ENCODE peak calls at places on chromosomes 5 and 9, in seven cellular contexts. L is activated CD4-positive, alpha-beta memory T cell treated with anti-CD3 and anti-CD28 coated beads, Interleukin-2, amount 10 ng/mL, durations not matched to agents 7 days and 5 days; Y is iris pigment epithelial cell; Z is mesothelial cell of epicardium; H is smooth muscle cell of the brain vasculature; V is NCI-H1092 treated with DMSO at 0.1 percent for 48 hours; I is fibroblast of pulmonary artery. B is an unnamed sample.
A peak's percentile ranks its signal among the peaks of the same experiment; 100 is the strongest.

GRCh38 chr9:5357431-5358105 is 17.9 kb upstream of the RLN1 start:
- DNase-seq in L (no peak), Y (no peak), Z (no peak), H (no peak), V (no peak), I (no peak), B (no peak)

GRCh38 chr5:146832985-146833732 is 45.4 kb downstream of the PPP2R2B start:
- DNase-seq in L (no peak), Y (no peak), Z (no peak), H (no peak), V (no peak), I (no peak), B (no peak)

GRCh38 chr9:119283118-119283794 is 86.0 kb downstream of the BRINP1 start:
- DNase-seq in L (no peak), Y (peak; percentile 41), Z (no peak), H (no peak), V (no peak), I (no peak), B (peak; percentile 90)

GRCh38 chr9:841371-842209 is at the start of gene DMRT1:
- DNase-seq in L (no peak), Y (no peak), Z (no peak), H (no peak), V (no peak), I (no peak), B (no peak)

GRCh38 chr5:155556222-155556621 is 542.7 kb downstream of the KIF4B start:
- DNase-seq in L (no peak), Y (no peak), Z (no peak), H (no peak), V (no peak), I (no peak), B (no peak)

GRCh38 chr9:93211654-93212001 is 27.7 kb downstream of the WNK2 start:
- DNase-seq in L (no peak), Y (no peak), Z (no peak), H (no peak), V (no peak), I (no peak), B (no peak)

GRCh38 chr9:133440884-133441283 is 18.7 kb downstream of the ADAMTS13 start:
- DNase-seq in L (no peak), Y (no peak), Z (no peak), H (no peak), V (no peak), I (no peak), B (no peak)

GRCh38 chr9:84271004-84271886 is 69.3 kb downstream of the SLC28A3 start:
- DNase-seq in L (peak; percentile 50), Y (peak; percentile 80), Z (no peak), H (no peak), V (no peak), I (peak; percentile 81), B (peak; percentile 79)

GRCh38 chr5:96293966-96294886 is 138.8 kb downstream of the PCSK1 start:
- DNase-seq in L (no peak), Y (peak; percentile 59), Z (no peak), H (no peak), V (peak; percentile 1), I (no peak), B (peak; percentile 56)

GRCh38 chr5:149168276-149168675 is 27.0 kb downstream of the ABLIM3 start:
- DNase-seq in L (no peak), Y (no peak), Z (no peak), H (no peak), V (no peak), I (no peak), B (no peak)

GRCh38 chr5:170327802-170328201 is 30.2 kb upstream of the LCP2 start:
- DNase-seq in L (no peak), Y (no peak), Z (no peak), H (no peak), V (no peak), I (no peak), B (no peak)

GRCh38 chr5:91122663-91123062 is 260.5 kb downstream of the ARRDC3 start:
- DNase-seq in L (no peak), Y (no peak), Z (no peak), H (no peak), V (no peak), I (no peak), B (no peak)

GRCh38 chr5:73370620-73371583 is 77.7 kb downstream of the FOXD1 start:
- DNase-seq in L (no peak), Y (peak; percentile 95), Z (no peak), H (peak; percentile 56), V (no peak), I (peak; percentile 76), B (peak; percentile 97)

GRCh38 chr5:80240368-80240986 is 15.4 kb downstream of the SERINC5 start:
- DNase-seq in L (no peak), Y (no peak), Z (no peak), H (no peak), V (no peak), I (no peak), B (no peak)

GRCh38 chr9:78213696-78214095 is 22.2 kb upstream of the CEP78 start:
- DNase-seq in L (no peak), Y (peak; percentile 43), Z (no peak), H (no peak), V (peak; percentile 5), I (peak; percentile 55), B (peak; percentile 22)

GRCh38 chr5:80082731-80083114 is 47.6 kb downstream of the THBS4 start:
- DNase-seq in L (peak; percentile 66), Y (peak; percentile 77), Z (peak; percentile 63), H (no peak), V (peak; percentile 70), I (peak; percentile 80), B (peak; percentile 71)

GRCh38 chr5:1762878-1763547 is 36.6 kb downstream of the MRPL36 start:
- DNase-seq in L (no peak), Y (no peak), Z (no peak), H (no peak), V (no peak), I (no peak), B (peak; percentile 1)

GRCh38 chr5:52468980-52469379 is 318.7 kb upstream of the ITGA1 start:
- DNase-seq in L (no peak), Y (no peak), Z (no peak), H (no peak), V (no peak), I (no peak), B (peak; percentile 4)

GRCh38 chr9:38066907-38067610 is 2.0 kb downstream of the SHB start:
- DNase-seq in L (no peak), Y (peak; percentile 48), Z (no peak), H (no peak), V (peak; percentile 39), I (peak; percentile 46), B (peak; percentile 34)

GRCh38 chr5:77449981-77450380 is 42.1 kb downstream of the WDR41 start:
- DNase-seq in L (no peak), Y (peak; percentile 22), Z (no peak), H (no peak), V (no peak), I (peak; percentile 31), B (peak; percentile 45)

GRCh38 chr9:710951-711745 is 130.3 kb upstream of the DMRT1 start:
- DNase-seq in L (no peak), Y (no peak), Z (no peak), H (no peak), V (no peak), I (no peak), B (no peak)

GRCh38 chr9:21840647-21841046 is 38.2 kb downstream of the MTAP start:
- DNase-seq in L (no peak), Y (no peak), Z (no peak), H (no peak), V (no peak), I (no peak), B (no peak)

GRCh38 chr5:14724633-14725032 is 60.1 kb downstream of the OTULIN start:
- DNase-seq in L (no peak), Y (no peak), Z (no peak), H (no peak), V (no peak), I (no peak), B (no peak)

GRCh38 chr5:90809695-90810094 is 251.1 kb downstream of the ADGRV1 start:
- DNase-seq in L (no peak), Y (peak; percentile 11), Z (no peak), H (no peak), V (no peak), I (peak; percentile 51), B (no peak)

GRCh38 chr5:98750693-98751092 is 22.8 kb upstream of the RGMB start:
- DNase-seq in L (no peak), Y (peak; percentile 38), Z (no peak), H (no peak), V (no peak), I (peak; percentile 40), B (no peak)

GRCh38 chr9:109307380-109308240 is 13.2 kb downstream of the EPB41L4B start:
- DNase-seq in L (no peak), Y (no peak), Z (no peak), H (no peak), V (no peak), I (no peak), B (no peak)

GRCh38 chr9:123326662-123327093 is 29.3 kb upstream of the CRB2 start:
- DNase-seq in L (no peak), Y (no peak), Z (no peak), H (no peak), V (no peak), I (no peak), B (peak; percentile 23)

GRCh38 chr9:121399883-121400607 is 30.0 kb upstream of the STOM start:
- DNase-seq in L (no peak), Y (peak; percentile 85), Z (no peak), H (peak; percentile 57), V (peak; percentile 72), I (peak; percentile 92), B (peak; percentile 79)

GRCh38 chr5:73768-74502 is 18.0 kb upstream of the PLEKHG4B start:
- DNase-seq in L (no peak), Y (no peak), Z (no peak), H (no peak), V (no peak), I (no peak), B (no peak)

GRCh38 chr9:112334319-112334828 is 955 bp upstream of the PTBP3 start:
- DNase-seq in L (peak; percentile 63), Y (peak; percentile 36), Z (no peak), H (no peak), V (no peak), I (peak; percentile 39), B (peak; percentile 47)

GRCh38 chr5:135254183-135254582 is 144.8 kb downstream of the MACROH2A1 start:
- DNase-seq in L (peak; percentile 6), Y (no peak), Z (no peak), H (no peak), V (no peak), I (no peak), B (no peak)

GRCh38 chr5:42005561-42006153 is 80.6 kb downstream of the FBXO4 start:
- DNase-seq in L (no peak), Y (peak; percentile 35), Z (no peak), H (peak; percentile 4), V (peak; percentile 9), I (peak; percentile 45), B (peak; percentile 49)

GRCh38 chr9:115018547-115019435 is 88.4 kb upstream of the TNFSF8 start:
- DNase-seq in L (no peak), Y (peak; percentile 73), Z (no peak), H (no peak), V (no peak), I (peak; percentile 74), B (peak; percentile 82)

GRCh38 chr5:95940758-95941682 is 20.6 kb downstream of the ELL2 start:
- DNase-seq in L (no peak), Y (no peak), Z (no peak), H (no peak), V (no peak), I (peak; percentile 33), B (peak; percentile 47)

GRCh38 chr9:82957526-82958379 is 105.2 kb downstream of the RASEF start:
- DNase-seq in L (no peak), Y (peak; percentile 20), Z (no peak), H (no peak), V (peak; percentile 49), I (no peak), B (peak; percentile 20)